ENCODE peak calls at places on chromosomes 11 and 22, in four cellular contexts. One of them, this sample, is unnamed.
A peak's percentile ranks its signal among the peaks of the same experiment; 100 is the strongest.

GRCh38 chr11:68269414-68270081 is 2.2 kb downstream of the C11orf24 start:
- DNase-seq in left ventricle myocardium inferior: no peak
- DNase-seq in mucosa of descending colon: no peak
- DNase-seq in sigmoid colon: no peak
- DNase-seq in this sample: no peak

GRCh38 chr11:93063101-93063500 is 93.7 kb downstream of the MTNR1B start:
- DNase-seq in left ventricle myocardium inferior: no peak
- DNase-seq in mucosa of descending colon: no peak
- DNase-seq in sigmoid colon: no peak
- DNase-seq in this sample: no peak

GRCh38 chr11:13354335-13354734 is 76.7 kb downstream of the BMAL1 start:
- DNase-seq in left ventricle myocardium inferior: no peak
- DNase-seq in sigmoid colon: no peak
- DNase-seq in mucosa of descending colon: no peak
- DNase-seq in this sample: peak; percentile 15

GRCh38 chr22:49063040-49063329 is 764.7 kb downstream of the BRD1 start:
- DNase-seq in sigmoid colon: peak; percentile 19
- DNase-seq in mucosa of descending colon: no peak
- DNase-seq in left ventricle myocardium inferior: no peak
- DNase-seq in this sample: no peak

GRCh38 chr11:45105233-45105992 is 41.0 kb upstream of the PRDM11 start:
- DNase-seq in sigmoid colon: peak; percentile 89
- DNase-seq in mucosa of descending colon: peak; percentile 75
- DNase-seq in left ventricle myocardium inferior: peak; percentile 82
- DNase-seq in this sample: peak; percentile 61

GRCh38 chr11:27615833-27616232 is 84.4 kb downstream of the BDNF start:
- DNase-seq in sigmoid colon: no peak
- DNase-seq in mucosa of descending colon: no peak
- DNase-seq in left ventricle myocardium inferior: no peak
- DNase-seq in this sample: no peak

GRCh38 chr11:69373251-69373635 is 79.3 kb downstream of the MYEOV start:
- DNase-seq in mucosa of descending colon: no peak
- DNase-seq in left ventricle myocardium inferior: no peak
- DNase-seq in sigmoid colon: no peak
- DNase-seq in this sample: no peak

GRCh38 chr11:45757672-45758071 is 47.3 kb upstream of the SLC35C1 start:
- DNase-seq in left ventricle myocardium inferior: no peak
- DNase-seq in sigmoid colon: no peak
- DNase-seq in mucosa of descending colon: no peak
- DNase-seq in this sample: no peak

GRCh38 chr11:34809191-34810106 is 106.7 kb downstream of the APIP start:
- DNase-seq in left ventricle myocardium inferior: no peak
- DNase-seq in sigmoid colon: no peak
- DNase-seq in mucosa of descending colon: no peak
- DNase-seq in this sample: no peak

GRCh38 chr22:37782340-37783168 is 25.2 kb upstream of the GCAT start:
- DNase-seq in sigmoid colon: no peak
- DNase-seq in left ventricle myocardium inferior: no peak
- DNase-seq in mucosa of descending colon: no peak
- DNase-seq in this sample: no peak

GRCh38 chr11:7536102-7536501 is 22.3 kb downstream of the PPFIBP2 start:
- DNase-seq in mucosa of descending colon: no peak
- DNase-seq in left ventricle myocardium inferior: no peak
- DNase-seq in sigmoid colon: no peak
- DNase-seq in this sample: peak; percentile 65

GRCh38 chr11:103850419-103851165 is 185.8 kb upstream of the DDI1 start:
- DNase-seq in mucosa of descending colon: no peak
- DNase-seq in sigmoid colon: no peak
- DNase-seq in left ventricle myocardium inferior: no peak
- DNase-seq in this sample: no peak

GRCh38 chr11:118109231-118109630 is 22.5 kb upstream of the SMIM35 start:
- DNase-seq in mucosa of descending colon: no peak
- DNase-seq in left ventricle myocardium inferior: peak; percentile 29
- DNase-seq in sigmoid colon: no peak
- DNase-seq in this sample: no peak

GRCh38 chr11:44306469-44307244 is 3.3 kb downstream of the ALX4 start:
- DNase-seq in sigmoid colon: no peak
- DNase-seq in left ventricle myocardium inferior: no peak
- DNase-seq in mucosa of descending colon: no peak
- DNase-seq in this sample: no peak

GRCh38 chr11:15629690-15630321 is 515.1 kb downstream of the INSC start:
- DNase-seq in left ventricle myocardium inferior: peak; percentile 35
- DNase-seq in sigmoid colon: no peak
- DNase-seq in mucosa of descending colon: no peak
- DNase-seq in this sample: peak; percentile 69

GRCh38 chr22:21758056-21758455 is 22.5 kb upstream of the YPEL1 start:
- DNase-seq in mucosa of descending colon: no peak
- DNase-seq in left ventricle myocardium inferior: no peak
- DNase-seq in sigmoid colon: no peak
- DNase-seq in this sample: no peak

GRCh38 chr11:13143486-13144297 is 133.9 kb upstream of the BMAL1 start:
- DNase-seq in sigmoid colon: no peak
- DNase-seq in left ventricle myocardium inferior: no peak
- DNase-seq in mucosa of descending colon: peak; percentile 58
- DNase-seq in this sample: peak; percentile 56

GRCh38 chr22:20508815-20509271 is 1.4 kb downstream of the MED15 start:
- DNase-seq in mucosa of descending colon: no peak
- DNase-seq in sigmoid colon: no peak
- DNase-seq in left ventricle myocardium inferior: no peak
- DNase-seq in this sample: peak; percentile 39

GRCh38 chr22:32751065-32751739 is 50.3 kb upstream of the TIMP3 start:
- DNase-seq in left ventricle myocardium inferior: no peak
- DNase-seq in mucosa of descending colon: no peak
- DNase-seq in sigmoid colon: no peak
- DNase-seq in this sample: no peak

GRCh38 chr11:10492084-10492483 is 37.0 kb downstream of the AMPD3 start:
- DNase-seq in mucosa of descending colon: no peak
- DNase-seq in sigmoid colon: no peak
- DNase-seq in left ventricle myocardium inferior: no peak
- DNase-seq in this sample: no peak

GRCh38 chr11:12547953-12548650 is 126.1 kb upstream of the TEAD1 start:
- DNase-seq in sigmoid colon: no peak
- DNase-seq in left ventricle myocardium inferior: peak; percentile 29
- DNase-seq in mucosa of descending colon: no peak
- DNase-seq in this sample: no peak

GRCh38 chr11:86047275-86047991 is 21.5 kb downstream of the PICALM start:
- DNase-seq in left ventricle myocardium inferior: no peak
- DNase-seq in sigmoid colon: no peak
- DNase-seq in mucosa of descending colon: no peak
- DNase-seq in this sample: no peak

GRCh38 chr11:69157822-69158231 is 2.1 kb downstream of the SMIM38 start:
- DNase-seq in sigmoid colon: no peak
- DNase-seq in left ventricle myocardium inferior: no peak
- DNase-seq in mucosa of descending colon: no peak
- DNase-seq in this sample: no peak

GRCh38 chr22:40046126-40046525 is 51.4 kb downstream of the FAM83F start:
- DNase-seq in mucosa of descending colon: no peak
- DNase-seq in sigmoid colon: no peak
- DNase-seq in left ventricle myocardium inferior: no peak
- DNase-seq in this sample: no peak

GRCh38 chr11:75509201-75509600 is 16.5 kb downstream of the GDPD5 start:
- DNase-seq in left ventricle myocardium inferior: no peak
- DNase-seq in sigmoid colon: no peak
- DNase-seq in mucosa of descending colon: no peak
- DNase-seq in this sample: no peak

GRCh38 chr11:2348986-2349385 is 28.1 kb upstream of the CD81 start:
- DNase-seq in mucosa of descending colon: no peak
- DNase-seq in sigmoid colon: no peak
- DNase-seq in left ventricle myocardium inferior: no peak
- DNase-seq in this sample: no peak

GRCh38 chr11:57791321-57792059 is 29.9 kb downstream of the CTNND1 start:
- DNase-seq in left ventricle myocardium inferior: no peak
- DNase-seq in sigmoid colon: no peak
- DNase-seq in mucosa of descending colon: peak; percentile 68
- DNase-seq in this sample: no peak
- H3K4me1 ChIP-seq in left ventricle myocardium inferior: peaks cover 95% of the 10 kb centered on the region
- H3K4me1 ChIP-seq in sigmoid colon: peaks cover 56% of the 10 kb centered on the region
- H3K4me1 ChIP-seq in mucosa of descending colon: peaks cover 65% of the 10 kb centered on the region
- H3K4me1 ChIP-seq in this sample: peaks cover 24% of the 10 kb centered on the region

DNA sequence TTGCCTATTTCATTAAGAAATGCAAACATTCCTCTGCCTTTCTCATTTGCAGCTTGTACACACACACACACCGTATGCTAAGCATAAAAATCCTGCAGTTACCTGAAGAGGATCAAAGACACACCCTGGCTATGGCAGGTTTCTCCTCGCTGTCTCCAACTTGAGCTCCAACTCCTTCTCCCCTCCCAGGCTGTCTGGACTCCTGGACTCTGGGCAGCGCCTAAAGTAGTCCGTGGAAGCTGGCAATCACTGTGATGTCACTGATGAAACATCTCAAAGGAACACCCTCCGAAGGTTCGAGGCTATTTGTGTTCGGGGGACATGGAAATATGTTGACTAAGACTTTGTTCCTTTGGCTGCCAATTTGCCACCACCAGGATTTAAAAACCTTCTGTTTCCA is at the start of gene SLN:
- DNase-seq in left ventricle myocardium inferior: no peak
- DNase-seq in sigmoid colon: no peak
- DNase-seq in mucosa of descending colon: no peak
- DNase-seq in this sample: peak; percentile 22
- H3K4me3 ChIP-seq in left ventricle myocardium inferior: no peak within 1 kb of the TSS
- H3K4me3 ChIP-seq in sigmoid colon: no peak within 1 kb of the TSS
- H3K4me3 ChIP-seq in mucosa of descending colon: no peak within 1 kb of the TSS
- H3K4me3 ChIP-seq in this sample: no peak within 1 kb of the TSS

GRCh38 chr11:21628641-21629040 is 564.2 kb upstream of the ANO5 start:
- DNase-seq in left ventricle myocardium inferior: no peak
- DNase-seq in sigmoid colon: no peak
- DNase-seq in mucosa of descending colon: no peak
- DNase-seq in this sample: no peak

GRCh38 chr11:21625982-21626381 is 566.9 kb upstream of the ANO5 start:
- DNase-seq in left ventricle myocardium inferior: no peak
- DNase-seq in sigmoid colon: peak; percentile 60
- DNase-seq in mucosa of descending colon: no peak
- DNase-seq in this sample: no peak

GRCh38 chr11:21635359-21635758 is 557.5 kb upstream of the ANO5 start:
- DNase-seq in sigmoid colon: no peak
- DNase-seq in mucosa of descending colon: no peak
- DNase-seq in left ventricle myocardium inferior: no peak
- DNase-seq in this sample: no peak

GRCh38 chr11:21634491-21634890 is 558.4 kb upstream of the ANO5 start:
- DNase-seq in sigmoid colon: no peak
- DNase-seq in left ventricle myocardium inferior: no peak
- DNase-seq in mucosa of descending colon: no peak
- DNase-seq in this sample: no peak

DNA sequence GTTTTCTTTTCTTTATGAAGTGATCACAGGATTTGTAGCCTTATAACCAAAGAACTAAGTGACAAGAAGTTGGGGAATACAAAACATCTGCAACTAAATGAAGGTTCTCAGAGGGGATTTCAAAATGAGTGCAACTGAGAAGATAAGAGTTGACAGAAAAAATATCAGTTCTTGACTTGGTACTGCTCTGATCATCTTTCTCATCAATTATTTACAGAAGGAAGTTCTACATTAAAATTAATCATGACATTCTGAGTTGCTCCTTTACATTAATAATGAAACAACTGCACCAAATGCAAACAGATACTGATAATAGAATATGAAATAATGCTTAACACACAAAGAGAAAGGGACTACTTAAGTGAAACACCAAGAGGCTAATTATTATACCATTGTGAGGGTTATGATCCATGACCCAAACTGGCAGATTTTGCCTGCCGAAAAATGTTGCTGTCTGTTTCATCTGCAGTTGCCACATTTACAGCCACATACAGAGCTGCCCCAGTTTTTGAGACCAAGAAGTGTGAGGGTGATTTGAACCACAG is 561.9 kb upstream of the ANO5 start:
- DNase-seq in mucosa of descending colon: no peak
- DNase-seq in sigmoid colon: no peak
- DNase-seq in left ventricle myocardium inferior: no peak
- DNase-seq in this sample: no peak
- H3K4me1 ChIP-seq in mucosa of descending colon: no peaks in the 10 kb centered on the region
- H3K4me1 ChIP-seq in sigmoid colon: no peaks in the 10 kb centered on the region
- H3K4me1 ChIP-seq in left ventricle myocardium inferior: no peaks in the 10 kb centered on the region
- H3K4me1 ChIP-seq in this sample: no peaks in the 10 kb centered on the region

GRCh38 chr11:63890368-63890767 is 26.6 kb downstream of the RCOR2 start:
- DNase-seq in sigmoid colon: no peak
- DNase-seq in mucosa of descending colon: no peak
- DNase-seq in left ventricle myocardium inferior: no peak
- DNase-seq in this sample: peak; percentile 44
- H3K4me3 ChIP-seq in sigmoid colon: no peak overlapping the region
- H3K4me3 ChIP-seq in mucosa of descending colon: no peak overlapping the region
- H3K4me3 ChIP-seq in left ventricle myocardium inferior: no peak overlapping the region
- H3K4me3 ChIP-seq in this sample: no peak overlapping the region

GRCh38 chr22:46578824-46579561 is 41.2 kb upstream of the GRAMD4 start:
- DNase-seq in sigmoid colon: peak; percentile 81
- DNase-seq in mucosa of descending colon: peak; percentile 72
- DNase-seq in left ventricle myocardium inferior: peak; percentile 71
- DNase-seq in this sample: peak; percentile 83
- H3K4me1 ChIP-seq in sigmoid colon: peaks cover 28% of the 10 kb centered on the region
- H3K4me1 ChIP-seq in mucosa of descending colon: peaks cover 80% of the 10 kb centered on the region
- H3K4me1 ChIP-seq in left ventricle myocardium inferior: peaks cover 92% of the 10 kb centered on the region
- H3K4me1 ChIP-seq in this sample: peaks cover 11% of the 10 kb centered on the region

GRCh38 chr11:639324-639977 is 2.4 kb downstream of the DRD4 start:
- DNase-seq in mucosa of descending colon: no peak
- DNase-seq in sigmoid colon: no peak
- DNase-seq in left ventricle myocardium inferior: no peak
- DNase-seq in this sample: no peak

GRCh38 chr11:637593-638507 is 781 bp downstream of the DRD4 start:
- DNase-seq in left ventricle myocardium inferior: no peak
- DNase-seq in sigmoid colon: no peak
- DNase-seq in mucosa of descending colon: no peak
- DNase-seq in this sample: no peak

GRCh38 chr11:637333-637592 is 194 bp downstream of the DRD4 start:
- DNase-seq in sigmoid colon: no peak
- DNase-seq in left ventricle myocardium inferior: no peak
- DNase-seq in mucosa of descending colon: no peak
- DNase-seq in this sample: no peak

GRCh38 chr11:640021-640706 is 3.1 kb downstream of the DRD4 start:
- DNase-seq in mucosa of descending colon: no peak
- DNase-seq in left ventricle myocardium inferior: no peak
- DNase-seq in sigmoid colon: no peak
- DNase-seq in this sample: no peak

GRCh38 chr11:638616-639323 is 1.7 kb downstream of the DRD4 start:
- DNase-seq in mucosa of descending colon: no peak
- DNase-seq in sigmoid colon: no peak
- DNase-seq in left ventricle myocardium inferior: no peak
- DNase-seq in this sample: no peak
- H3K4me3 ChIP-seq in mucosa of descending colon: no peak overlapping the region
- H3K4me3 ChIP-seq in sigmoid colon: no peak overlapping the region
- H3K4me3 ChIP-seq in left ventricle myocardium inferior: peak overlapping the region; percentile 17
- H3K4me3 ChIP-seq in this sample: no peak overlapping the region

GRCh38 chr11:76603202-76603601 is 67.3 kb downstream of the LRRC32 start:
- DNase-seq in mucosa of descending colon: no peak
- DNase-seq in sigmoid colon: no peak
- DNase-seq in left ventricle myocardium inferior: no peak
- DNase-seq in this sample: no peak
- H3K4me1 ChIP-seq in mucosa of descending colon: peaks cover 35% of the 10 kb centered on the region
- H3K4me1 ChIP-seq in sigmoid colon: peaks cover 52% of the 10 kb centered on the region
- H3K4me1 ChIP-seq in left ventricle myocardium inferior: peaks cover 70% of the 10 kb centered on the region
- H3K4me1 ChIP-seq in this sample: peaks cover 6% of the 10 kb centered on the region

DNA sequence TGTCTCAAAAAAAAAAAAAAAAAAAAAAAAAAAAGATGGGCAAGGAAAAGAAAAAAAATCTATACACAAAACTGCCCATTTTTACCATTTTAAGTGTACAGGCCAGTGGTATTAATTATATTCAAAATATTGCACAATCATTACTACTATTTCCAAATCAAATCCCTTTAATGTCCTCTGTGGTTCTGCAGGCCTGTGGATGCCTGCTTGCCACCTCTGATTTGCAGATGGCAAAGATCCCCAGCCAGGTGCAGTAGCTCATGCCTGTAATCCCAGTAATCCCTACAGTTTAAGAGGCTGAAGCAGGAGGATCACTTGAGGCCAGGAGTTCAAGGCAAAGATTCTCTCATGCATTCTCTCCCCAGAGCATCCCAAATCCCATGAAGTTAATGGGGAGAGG is 20.2 kb downstream of the RFPL1 start:
- DNase-seq in left ventricle myocardium inferior: no peak
- DNase-seq in sigmoid colon: no peak
- DNase-seq in mucosa of descending colon: no peak
- DNase-seq in this sample: no peak
- H3K4me3 ChIP-seq in left ventricle myocardium inferior: no peak overlapping the region
- H3K4me3 ChIP-seq in sigmoid colon: no peak overlapping the region
- H3K4me3 ChIP-seq in mucosa of descending colon: no peak overlapping the region
- H3K4me3 ChIP-seq in this sample: no peak overlapping the region

This sample was measured in small intestine.